ENCODE peak calls at places on chromosome 21, in four cellular contexts. O is neural progenitor cell, R is WERI-Rb-1, H is astrocyte of the spinal cord. B is an unnamed sample.

GRCh38 chr21:34182436-34182835 is 109.1 kb downstream of the MRPS6 start:
- DNase-seq in O (no peak), R (no peak), H (no peak), B (peak)

GRCh38 chr21:35045539-35046222 is 3.4 kb downstream of the RUNX1 start:
- DNase-seq in O (no peak), R (no peak), H (no peak), B (no peak)

GRCh38 chr21:24470852-24471251 is 1136.4 kb downstream of the MRPL39 start:
- DNase-seq in O (no peak), R (no peak), H (no peak), B (no peak)

GRCh38 chr21:14318598-14318997 is 64.3 kb downstream of the HSPA13 start:
- DNase-seq in O (no peak), R (no peak), H (no peak), B (no peak)

GRCh38 chr21:18759751-18760161 is 356.2 kb upstream of the TMPRSS15 start:
- DNase-seq in O (no peak), R (no peak), H (no peak), B (no peak)

GRCh38 chr21:29849735-29850176 is 90.0 kb downstream of the GRIK1 start:
- DNase-seq in O (peak), R (peak), H (peak), B (peak)

GRCh38 chr21:15967661-15968060 is 237.9 kb downstream of the USP25 start:
- DNase-seq in O (no peak), R (no peak), H (peak), B (no peak)

GRCh38 chr21:34889287-34889536 is 159.9 kb downstream of the RUNX1 start:
- DNase-seq in O (no peak), R (no peak), H (peak), B (peak)

GRCh38 chr21:30372139-30372770 is at the start of gene KRTAP13-2:
- DNase-seq in O (no peak), R (no peak), H (no peak), B (no peak)

GRCh38 chr21:35329940-35330670 is 281.0 kb upstream of the RUNX1 start:
- DNase-seq in O (no peak), R (no peak), H (peak), B (no peak)

GRCh38 chr21:17711896-17712295 is 99.2 kb upstream of the BTG3 start:
- DNase-seq in O (no peak), R (no peak), H (no peak), B (peak)

GRCh38 chr21:27693376-27693775 is 726.5 kb upstream of the ADAMTS5 start:
- DNase-seq in O (no peak), R (no peak), H (peak), B (peak)

GRCh38 chr21:33791058-33791457 is 124.5 kb downstream of the ATP5PO start:
- DNase-seq in O (no peak), R (no peak), H (no peak), B (no peak)

GRCh38 chr21:33831962-33832659 is 83.5 kb downstream of the ATP5PO start:
- DNase-seq in O (no peak), R (no peak), H (no peak), B (no peak)

GRCh38 chr21:20207335-20207734 is 790.9 kb upstream of the NCAM2 start:
- DNase-seq in O (no peak), R (no peak), H (no peak), B (no peak)

GRCh38 chr21:16768096-16768495 is 744.7 kb upstream of the CXADR start:
- DNase-seq in O (no peak), R (no peak), H (peak), B (no peak)

GRCh38 chr21:26966978-26967913 is at the start of gene ADAMTS5:
- DNase-seq in O (peak), R (no peak), H (peak), B (peak)

GRCh38 chr21:28333455-28334108 is 659.1 kb downstream of the LTN1 start:
- DNase-seq in O (no peak), R (no peak), H (no peak), B (peak)

GRCh38 chr21:15483138-15483780 is 246.5 kb upstream of the USP25 start:
- DNase-seq in O (peak), R (peak), H (peak), B (peak)

GRCh38 chr21:23152130-23152529 is 2153.9 kb downstream of the NCAM2 start:
- DNase-seq in O (no peak), R (no peak), H (no peak), B (no peak)

GRCh38 chr21:16571594-16571993 is 841.8 kb downstream of the USP25 start:
- DNase-seq in O (no peak), R (no peak), H (peak), B (peak)

DNA sequence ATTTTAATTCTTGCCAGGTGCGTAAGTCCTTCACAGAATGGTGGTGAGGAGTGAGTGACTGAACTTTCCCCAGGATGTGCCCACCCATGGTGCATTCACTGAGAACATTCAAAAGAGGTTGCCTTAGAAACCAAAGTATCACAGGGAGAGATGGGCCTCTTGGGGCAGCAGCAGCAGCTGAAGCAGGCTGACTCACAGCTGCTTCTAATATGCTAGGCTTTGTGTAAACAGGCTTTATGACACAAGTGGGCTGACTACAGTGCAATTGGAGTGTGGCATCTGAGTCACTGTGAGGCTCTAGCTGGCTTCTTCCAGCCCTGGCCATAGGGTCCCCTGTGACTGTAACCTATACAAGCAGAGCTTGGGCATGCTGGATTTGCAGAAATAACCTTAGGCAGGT is 12.6 kb downstream of the PIGP start:
- DNase-seq in O (peak), R (peak), H (peak), B (peak)
- TF ChIP-seq CTCF in O (no peak), R (peak), H (peak), B (no peak)

GRCh38 chr21:39885119-39885848 is 18.0 kb downstream of the PCP4 start:
- DNase-seq in O (peak), R (no peak), H (peak), B (no peak)

GRCh38 chr21:39881661-39882060 is 14.4 kb downstream of the PCP4 start:
- DNase-seq in O (peak), R (no peak), H (no peak), B (no peak)

GRCh38 chr21:39882186-39882882 is 15.1 kb downstream of the PCP4 start:
- DNase-seq in O (no peak), R (no peak), H (peak), B (no peak)
- H3K4me3 ChIP-seq in O (no peak), R (no peak), H (no peak), B (no peak)

GRCh38 chr21:41769521-41769920 is 2.7 kb upstream of the RIPK4 start:
- DNase-seq in O (no peak), R (no peak), H (no peak), B (no peak)

GRCh38 chr21:41767606-41768370 is 936 bp upstream of the RIPK4 start:
- DNase-seq in O (peak), R (no peak), H (no peak), B (no peak)

GRCh38 chr21:41769106-41769505 is 2.3 kb upstream of the RIPK4 start:
- DNase-seq in O (no peak), R (no peak), H (no peak), B (no peak)

GRCh38 chr21:41769933-41770332 is 3.1 kb upstream of the RIPK4 start:
- DNase-seq in O (no peak), R (no peak), H (no peak), B (no peak)

GRCh38 chr21:41768371-41769042 is 1.7 kb upstream of the RIPK4 start:
- DNase-seq in O (peak), R (no peak), H (peak), B (peak)
- TF ChIP-seq CTCF in O (peak), R (peak), H (peak), B (peak)

GRCh38 chr21:39386899-39387298 is 38.0 kb upstream of the HMGN1 start:
- DNase-seq in O (no peak), R (no peak), H (no peak), B (no peak)

GRCh38 chr21:39385299-39386145 is 36.6 kb upstream of the HMGN1 start:
- DNase-seq in O (no peak), R (peak), H (peak), B (peak)

GRCh38 chr21:39387461-39388037 is 38.7 kb upstream of the HMGN1 start:
- DNase-seq in O (peak), R (no peak), H (peak), B (peak)

GRCh38 chr21:39384674-39385298 is 35.9 kb upstream of the HMGN1 start:
- DNase-seq in O (no peak), R (no peak), H (peak), B (no peak)

GRCh38 chr21:39386194-39386593 is 37.3 kb upstream of the HMGN1 start:
- DNase-seq in O (no peak), R (no peak), H (peak), B (peak)
- H3K4me3 ChIP-seq in O (no peak), R (no peak), H (peak), B (peak)

GRCh38 chr21:36504067-36505058 is 24.4 kb upstream of the CLDN14 start:
- DNase-seq in O (peak), R (peak), H (peak), B (peak)
- TF ChIP-seq CTCF in O (peak), R (peak), H (peak), B (peak)

DNA sequence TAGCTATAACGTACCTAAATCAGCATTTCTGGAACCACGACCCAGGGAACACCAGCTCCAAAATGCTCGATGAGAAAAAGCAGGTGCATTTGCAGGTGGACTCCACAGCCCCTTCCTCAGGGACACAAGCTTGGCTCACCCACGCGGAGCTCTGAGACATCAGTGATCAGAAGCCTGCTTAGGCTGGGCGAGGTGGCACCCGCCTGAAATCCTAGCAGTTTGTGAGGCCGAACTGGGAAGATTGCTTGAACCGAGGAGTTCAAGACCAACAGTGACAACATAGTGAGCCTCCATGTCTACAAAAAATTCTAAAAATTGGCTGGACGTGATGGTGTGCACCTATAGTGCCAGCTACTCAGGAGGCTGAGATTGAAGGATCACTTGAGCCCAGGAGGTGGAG is 2.5 kb upstream of the TSPEAR start:
- DNase-seq in O (no peak), R (peak), H (no peak), B (no peak)
- H3K4me3 ChIP-seq in O (no peak), R (no peak), H (no peak), B (no peak)

GRCh38 chr21:32442566-32443318 is 30.2 kb downstream of the EVA1C start:
- DNase-seq in O (no peak), R (no peak), H (no peak), B (no peak)

GRCh38 chr21:32448803-32449594 is 36.5 kb downstream of the EVA1C start:
- DNase-seq in O (no peak), R (no peak), H (peak), B (peak)

DNA sequence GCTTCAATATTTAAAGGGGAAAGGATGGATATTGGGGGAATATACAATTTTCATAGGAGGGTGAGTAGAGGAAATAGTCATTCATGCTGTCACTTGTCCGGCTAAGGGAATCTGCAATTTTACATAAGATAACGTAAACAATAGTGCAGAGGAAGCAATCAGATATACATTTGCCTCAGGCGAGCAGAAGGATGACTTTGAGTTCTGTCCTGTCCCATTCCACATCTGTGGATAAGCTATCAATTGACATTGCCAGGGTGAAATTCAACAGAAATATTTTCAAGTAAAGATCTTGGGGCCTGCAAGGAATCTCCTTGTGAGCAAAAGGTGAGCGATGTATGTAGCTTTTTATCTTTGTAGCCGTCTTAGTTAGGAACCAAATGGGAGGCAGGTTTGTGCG is 32.6 kb downstream of the EVA1C start:
- DNase-seq in O (no peak), R (no peak), H (no peak), B (no peak)
- TF ChIP-seq CTCF in O (no peak), R (no peak), H (no peak), B (no peak)

GRCh38 chr21:46369520-46370235 is 45.7 kb downstream of the PCNT start:
- DNase-seq in O (no peak), R (no peak), H (no peak), B (no peak)
- H3K4me3 ChIP-seq in O (no peak), R (no peak), H (no peak), B (no peak)

GRCh38 chr21:43718872-43719747 is at the start of gene PDXK:
- DNase-seq in O (peak), R (peak), H (peak), B (peak)
- TF ChIP-seq CTCF in O (peak), R (peak), H (no peak), B (no peak)

B was measured in fibroblast of villous mesenchyme.